ENCODE peak calls at places on chromosomes 16 and 17, in ten cellular contexts. Q is left cardiac atrium; K is cardiac muscle cell; R is COR-L47; V is breast epithelium; A is fibroblast of lung; Z is stimulated activated CD4-positive, alpha-beta T cell treated with anti-CD3 and anti-CD28 coated beads, Interleukin-2, amount 100 ng/mL, for 48 hours; S is colonic mucosa; X is nephron progenitor cell; Y is NCI-H446 treated with DMSO at 0.1 percent for 48 hours. N is an unnamed sample.

GRCh38 chr17:78034429-78035091 is 76.1 kb downstream of the TNRC6C start:
- DNase-seq in Q (no peak), K (peak; percentile 18), R (no peak), V (no peak), A (peak; percentile 41), Z (no peak), S (no peak), X (no peak), Y (no peak), N (no peak)

GRCh38 chr17:27473748-27474609 is 17.7 kb downstream of the KSR1 start:
- DNase-seq in Q (peak; percentile 77), K (peak; percentile 69), R (no peak), V (no peak), A (no peak), Z (peak; percentile 66), S (no peak), X (no peak), Y (no peak), N (no peak)

GRCh38 chr17:40303009-40303657 is 5.8 kb upstream of the RARA start:
- DNase-seq in Q (no peak), K (peak; percentile 83), R (peak; percentile 35), V (no peak), A (peak; percentile 59), Z (no peak), S (peak; percentile 71), X (no peak), Y (peak; percentile 55), N (peak; percentile 74)

GRCh38 chr17:62824290-62825135 is 16.4 kb upstream of the MARCHF10 start:
- DNase-seq in Q (no peak), K (peak; percentile 86), R (no peak), V (no peak), A (peak; percentile 99), Z (no peak), S (no peak), X (no peak), Y (no peak), N (peak; percentile 49)

GRCh38 chr17:73423159-73423715 is 111.4 kb upstream of the CDC42EP4 start:
- DNase-seq in Q (no peak), K (no peak), R (no peak), V (no peak), A (no peak), Z (no peak), S (no peak), X (no peak), Y (no peak), N (no peak)

GRCh38 chr17:17324616-17325015 is 21.4 kb downstream of the NT5M start:
- DNase-seq in Q (no peak), K (no peak), R (no peak), V (no peak), A (no peak), Z (no peak), S (no peak), X (no peak), Y (no peak), N (no peak)

GRCh38 chr17:14270508-14270907 is 30.4 kb upstream of the HS3ST3B1 start:
- DNase-seq in Q (no peak), K (no peak), R (no peak), V (no peak), A (no peak), Z (no peak), S (no peak), X (no peak), Y (no peak), N (no peak)

GRCh38 chr17:8284126-8284525 is 4.3 kb upstream of the RANGRF start:
- DNase-seq in Q (no peak), K (no peak), R (no peak), V (no peak), A (no peak), Z (no peak), S (no peak), X (no peak), Y (no peak), N (no peak)

GRCh38 chr16:2365895-2366294 is 25.4 kb upstream of the ABCA3 start:
- DNase-seq in Q (no peak), K (peak; percentile 69), R (no peak), V (no peak), A (peak; percentile 87), Z (no peak), S (no peak), X (no peak), Y (no peak), N (no peak)

N was measured in COLO829.